ENCODE peak calls at places on chromosomes 4 and X, in nine cellular contexts. C is NCI-H1092; V is NCI-H460; G is upper lobe of right lung; M is naive thymus-derived CD8-positive, alpha-beta T cell; B is AG08396; Y is NCI-H1105; J is NCI-H146; N is amniotic stem cell. O is an unnamed sample.
A peak's percentile ranks its signal among the peaks of the same experiment; 100 is the strongest.

GRCh38 chr4:165714650-165715049 is 158.4 kb upstream of the TLL1 start:
- DNase-seq in C (no peak), V (no peak), G (no peak), M (no peak), B (no peak), Y (no peak), J (no peak), N (no peak), O (no peak)

GRCh38 chr4:84482564-84483563 is 16.2 kb downstream of the NKX6-1 start:
- DNase-seq in C (no peak), V (no peak), G (peak; percentile 75), M (no peak), B (no peak), Y (no peak), J (no peak), N (no peak), O (no peak)

GRCh38 chrX:39487166-39488006 is 610.4 kb downstream of the BCOR start:
- DNase-seq in C (no peak), V (no peak), G (no peak), M (no peak), B (no peak), Y (no peak), J (no peak), N (no peak), O (no peak)

GRCh38 chrX:63657821-63658220 is 127.2 kb downstream of the ARHGEF9 start:
- DNase-seq in C (no peak), V (no peak), G (peak; percentile 81), M (no peak), B (peak; percentile 29), Y (no peak), J (no peak), N (no peak), O (no peak)

GRCh38 chrX:314781-315595 is 3.6 kb downstream of the GTPBP6 start:
- DNase-seq in C (no peak), V (no peak), G (peak; percentile 63), M (no peak), B (no peak), Y (no peak), J (no peak), N (no peak), O (no peak)

GRCh38 chr4:139686130-139686529 is 20.5 kb downstream of the MGST2 start:
- DNase-seq in C (no peak), V (no peak), G (no peak), M (no peak), B (no peak), Y (no peak), J (no peak), N (no peak), O (no peak)

GRCh38 chrX:118724352-118724751 is 3.1 kb upstream of the IL13RA1 start:
- DNase-seq in C (no peak), V (no peak), G (no peak), M (no peak), B (no peak), Y (no peak), J (no peak), N (no peak), O (no peak)

GRCh38 chrX:107107459-107107858 is 11.2 kb downstream of the RBM41 start:
- DNase-seq in C (no peak), V (no peak), G (no peak), M (no peak), B (no peak), Y (no peak), J (no peak), N (no peak), O (no peak)

GRCh38 chrX:5113128-5113527 is 1115.5 kb downstream of the NLGN4X start:
- DNase-seq in C (no peak), V (no peak), G (no peak), M (no peak), B (no peak), Y (peak; percentile 7), J (peak; percentile 71), N (no peak), O (no peak)

GRCh38 chr4:16801356-16801755 is 97.1 kb downstream of the LDB2 start:
- DNase-seq in C (no peak), V (no peak), G (no peak), M (no peak), B (no peak), Y (no peak), J (no peak), N (no peak), O (no peak)

GRCh38 chrX:17680732-17681413 is 56.4 kb upstream of the SCML1 start:
- DNase-seq in C (no peak), V (no peak), G (no peak), M (no peak), B (peak; percentile 37), Y (no peak), J (no peak), N (no peak), O (no peak)

GRCh38 chr4:174084542-174084941 is 198.9 kb downstream of the FBXO8 start:
- DNase-seq in C (no peak), V (no peak), G (no peak), M (no peak), B (no peak), Y (no peak), J (no peak), N (no peak), O (no peak)

GRCh38 chr4:81330018-81330417 is 115.0 kb upstream of the PRKG2 start:
- DNase-seq in C (no peak), V (no peak), G (no peak), M (no peak), B (no peak), Y (no peak), J (no peak), N (no peak), O (no peak)

GRCh38 chr4:148790246-148790645 is 348.0 kb upstream of the NR3C2 start:
- DNase-seq in C (no peak), V (no peak), G (no peak), M (no peak), B (no peak), Y (no peak), J (no peak), N (no peak), O (no peak)

GRCh38 chr4:158652920-158653319 is 18.8 kb downstream of the C4orf46 start:
- DNase-seq in C (no peak), V (no peak), G (no peak), M (no peak), B (no peak), Y (no peak), J (no peak), N (no peak), O (no peak)